ENCODE peak calls at places on chromosome 11, in four cellular contexts. One of them, this sample, is unnamed.

GRCh38 chr11:107549253-107549953 is 16.1 kb downstream of the ALKBH8 start:
- DNase-seq in left lung: no peak
- DNase-seq in fibroblast of mammary gland: peak
- DNase-seq in colonic mucosa: peak
- DNase-seq in this sample: no peak

GRCh38 chr11:78708388-78708787 is 133.7 kb upstream of the NARS2 start:
- DNase-seq in left lung: no peak
- DNase-seq in colonic mucosa: no peak
- DNase-seq in fibroblast of mammary gland: no peak
- DNase-seq in this sample: no peak

GRCh38 chr11:8566613-8567210 is 27.3 kb downstream of the STK33 start:
- DNase-seq in left lung: no peak
- DNase-seq in colonic mucosa: no peak
- DNase-seq in fibroblast of mammary gland: peak
- DNase-seq in this sample: no peak

GRCh38 chr11:60169264-60169915 is 13.5 kb downstream of the MS4A6A start:
- DNase-seq in fibroblast of mammary gland: peak
- DNase-seq in colonic mucosa: no peak
- DNase-seq in left lung: no peak
- DNase-seq in this sample: no peak

GRCh38 chr11:126855536-126855935 is 145.0 kb downstream of the KIRREL3 start:
- DNase-seq in fibroblast of mammary gland: no peak
- DNase-seq in colonic mucosa: no peak
- DNase-seq in left lung: no peak
- DNase-seq in this sample: no peak

GRCh38 chr11:45331839-45332485 is 45.8 kb upstream of the SYT13 start:
- DNase-seq in left lung: no peak
- DNase-seq in colonic mucosa: no peak
- DNase-seq in fibroblast of mammary gland: peak
- DNase-seq in this sample: no peak

GRCh38 chr11:75199412-75199955 is 41.1 kb upstream of the TPBGL start:
- DNase-seq in colonic mucosa: no peak
- DNase-seq in fibroblast of mammary gland: no peak
- DNase-seq in left lung: no peak
- DNase-seq in this sample: no peak

GRCh38 chr11:83051760-83052671 is 19.7 kb downstream of the RAB30 start:
- DNase-seq in fibroblast of mammary gland: peak
- DNase-seq in left lung: no peak
- DNase-seq in colonic mucosa: no peak
- DNase-seq in this sample: no peak

GRCh38 chr11:12284321-12285050 is 92.9 kb upstream of the PARVA start:
- DNase-seq in colonic mucosa: peak
- DNase-seq in fibroblast of mammary gland: peak
- DNase-seq in left lung: no peak
- DNase-seq in this sample: no peak

GRCh38 chr11:62716206-62716605 is 8.7 kb downstream of the GNG3 start:
- DNase-seq in left lung: no peak
- DNase-seq in fibroblast of mammary gland: no peak
- DNase-seq in colonic mucosa: no peak
- DNase-seq in this sample: no peak

GRCh38 chr11:7522106-7522505 is 8.3 kb downstream of the PPFIBP2 start:
- DNase-seq in colonic mucosa: no peak
- DNase-seq in left lung: no peak
- DNase-seq in fibroblast of mammary gland: no peak
- DNase-seq in this sample: no peak

GRCh38 chr11:113375402-113375801 is 12.2 kb upstream of the ANKK1 start:
- DNase-seq in colonic mucosa: no peak
- DNase-seq in fibroblast of mammary gland: no peak
- DNase-seq in left lung: no peak
- DNase-seq in this sample: no peak

GRCh38 chr11:132064987-132065620 is 694.7 kb downstream of the NTM start:
- DNase-seq in fibroblast of mammary gland: peak
- DNase-seq in left lung: no peak
- DNase-seq in colonic mucosa: no peak
- DNase-seq in this sample: no peak

DNA sequence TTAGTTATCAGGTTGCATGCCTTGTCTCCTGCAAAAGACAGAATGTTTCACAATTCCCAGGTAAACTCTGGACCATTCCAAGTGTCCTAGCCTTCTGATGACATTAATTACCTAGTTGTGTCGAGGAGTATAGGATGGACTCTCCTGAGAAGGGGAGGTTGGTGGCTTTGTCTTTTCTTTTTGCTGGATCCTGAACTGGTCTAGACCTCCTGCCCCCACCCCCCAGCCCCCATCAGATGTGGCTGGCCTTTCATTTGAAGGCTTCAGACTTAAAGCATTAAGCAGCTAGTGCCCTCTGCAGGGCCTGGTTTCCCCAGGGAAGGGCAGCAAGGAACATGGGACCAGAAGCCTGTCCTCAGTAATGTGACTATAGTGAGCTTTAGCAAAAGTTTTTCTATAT is 9.7 kb downstream of the MCAM start:
- DNase-seq in left lung: no peak
- DNase-seq in fibroblast of mammary gland: no peak
- DNase-seq in colonic mucosa: no peak
- DNase-seq in this sample: no peak
- TF ChIP-seq CTCF in left lung: no peak
- TF ChIP-seq CTCF in fibroblast of mammary gland: no peak
- TF ChIP-seq CTCF in colonic mucosa: no peak
- TF ChIP-seq CTCF in this sample: no peak

GRCh38 chr11:109424893-109425292 is 2.9 kb downstream of the C11orf87 start:
- DNase-seq in left lung: no peak
- DNase-seq in fibroblast of mammary gland: no peak
- DNase-seq in colonic mucosa: peak
- DNase-seq in this sample: no peak

GRCh38 chr11:109423114-109423859 is 1.3 kb downstream of the C11orf87 start:
- DNase-seq in fibroblast of mammary gland: no peak
- DNase-seq in left lung: peak
- DNase-seq in colonic mucosa: no peak
- DNase-seq in this sample: peak

GRCh38 chr11:109423860-109424190 is 1.8 kb downstream of the C11orf87 start:
- DNase-seq in colonic mucosa: no peak
- DNase-seq in left lung: peak
- DNase-seq in fibroblast of mammary gland: no peak
- DNase-seq in this sample: no peak

GRCh38 chr11:109426442-109426841 is 4.5 kb downstream of the C11orf87 start:
- DNase-seq in left lung: no peak
- DNase-seq in fibroblast of mammary gland: peak
- DNase-seq in colonic mucosa: no peak
- DNase-seq in this sample: no peak

GRCh38 chr11:109425554-109425953 is 3.6 kb downstream of the C11orf87 start:
- DNase-seq in colonic mucosa: no peak
- DNase-seq in left lung: no peak
- DNase-seq in fibroblast of mammary gland: no peak
- DNase-seq in this sample: no peak
- TF ChIP-seq CTCF in colonic mucosa: no peak
- TF ChIP-seq CTCF in left lung: no peak
- TF ChIP-seq CTCF in fibroblast of mammary gland: peak
- TF ChIP-seq CTCF in this sample: peak

DNA sequence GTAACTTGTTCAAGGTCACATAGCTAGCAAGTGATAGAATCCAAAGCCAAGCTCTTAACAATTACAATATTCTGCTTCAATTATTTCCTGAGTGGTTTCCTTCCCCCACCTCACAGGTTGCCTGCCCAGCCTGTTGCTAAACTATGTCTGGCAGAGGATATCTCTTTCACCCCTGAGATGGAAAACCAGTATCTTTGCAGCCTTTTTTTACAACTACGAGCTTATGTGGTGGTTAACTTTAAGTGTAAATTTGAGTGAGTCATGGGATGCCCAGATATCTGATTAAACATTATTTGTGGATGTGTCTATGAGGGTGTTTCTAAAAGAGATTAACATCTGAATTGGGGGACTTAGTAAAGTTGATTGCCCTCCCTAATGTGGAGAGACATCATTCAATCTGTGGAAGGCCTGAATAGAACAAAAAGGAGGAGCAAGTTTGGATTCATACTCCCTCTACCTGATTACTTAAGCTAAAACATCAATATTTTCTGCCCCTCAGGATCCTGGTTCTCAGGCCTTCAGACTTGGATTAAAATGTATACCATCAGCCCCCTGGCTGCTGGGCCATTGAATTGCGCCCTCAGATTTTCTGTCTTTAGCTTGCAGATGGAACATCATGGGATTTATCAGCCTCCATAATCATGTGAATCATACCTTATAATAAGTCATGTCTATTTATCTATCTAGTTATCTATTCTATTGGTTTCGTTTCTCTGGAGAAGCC is 911.9 kb downstream of the METTL15 start:
- DNase-seq in colonic mucosa: no peak
- DNase-seq in fibroblast of mammary gland: peak
- DNase-seq in left lung: no peak
- DNase-seq in this sample: no peak
- TF ChIP-seq CTCF in colonic mucosa: no peak
- TF ChIP-seq CTCF in fibroblast of mammary gland: peak
- TF ChIP-seq CTCF in left lung: no peak
- TF ChIP-seq CTCF in this sample: no peak

GRCh38 chr11:69941546-69942332 is 122.5 kb upstream of the FGF3 start:
- DNase-seq in colonic mucosa: no peak
- DNase-seq in fibroblast of mammary gland: no peak
- DNase-seq in left lung: peak
- DNase-seq in this sample: peak

GRCh38 chr11:69944146-69944795 is 125.1 kb upstream of the FGF3 start:
- DNase-seq in fibroblast of mammary gland: no peak
- DNase-seq in colonic mucosa: no peak
- DNase-seq in left lung: peak
- DNase-seq in this sample: no peak

GRCh38 chr11:69942333-69942820 is 123.2 kb upstream of the FGF3 start:
- DNase-seq in left lung: peak
- DNase-seq in fibroblast of mammary gland: no peak
- DNase-seq in colonic mucosa: no peak
- DNase-seq in this sample: no peak

GRCh38 chr11:69943506-69943905 is 124.3 kb upstream of the FGF3 start:
- DNase-seq in colonic mucosa: no peak
- DNase-seq in left lung: peak
- DNase-seq in fibroblast of mammary gland: no peak
- DNase-seq in this sample: no peak

GRCh38 chr11:69943066-69943465 is 123.8 kb upstream of the FGF3 start:
- DNase-seq in colonic mucosa: no peak
- DNase-seq in left lung: peak
- DNase-seq in fibroblast of mammary gland: no peak
- DNase-seq in this sample: no peak
- TF ChIP-seq CTCF in colonic mucosa: no peak
- TF ChIP-seq CTCF in left lung: no peak
- TF ChIP-seq CTCF in fibroblast of mammary gland: no peak
- TF ChIP-seq CTCF in this sample: no peak